ENCODE peak calls at places on chromosomes 5 and 9, in six cellular contexts. F is neural progenitor cell; T is breast epithelium; Z is aorta; E is adipocyte; G is CD8-positive, alpha-beta T cell. W is an unnamed sample.
A peak's percentile ranks its signal among the peaks of the same experiment; 100 is the strongest.

GRCh38 chr5:31021181-31021624 is 172.3 kb upstream of the CDH6 start:
- DNase-seq in E (peak; percentile 61), G (no peak), Z (no peak), F (no peak), T (no peak), W (no peak)

GRCh38 chr5:135221187-135221473 is 177.9 kb downstream of the MACROH2A1 start:
- DNase-seq in Z (no peak), G (no peak), E (no peak), F (no peak), T (no peak), W (no peak)

GRCh38 chr9:38138276-38138675 is 69.2 kb upstream of the SHB start:
- DNase-seq in G (no peak), Z (no peak), T (no peak), F (no peak), E (no peak), W (no peak)

GRCh38 chr9:18362901-18363685 is 110.9 kb upstream of the ADAMTSL1 start:
- DNase-seq in F (no peak), E (peak; percentile 70), G (no peak), Z (no peak), T (no peak), W (no peak)

GRCh38 chr9:88682431-88682831 is 147.5 kb downstream of the NXNL2 start:
- DNase-seq in T (no peak), Z (no peak), F (no peak), E (no peak), G (no peak), W (no peak)

GRCh38 chr5:39452846-39453245 is 28.1 kb upstream of the DAB2 start:
- DNase-seq in F (no peak), E (peak; percentile 66), Z (no peak), T (no peak), G (no peak), W (no peak)

GRCh38 chr9:33884856-33885701 is 68.1 kb downstream of the UBE2R2 start:
- DNase-seq in F (no peak), E (peak; percentile 50), G (no peak), Z (no peak), T (no peak), W (no peak)

GRCh38 chr9:70010015-70010414 is 33.6 kb upstream of the MAMDC2 start:
- DNase-seq in F (no peak), E (no peak), T (no peak), G (no peak), Z (no peak), W (no peak)

GRCh38 chr5:83306572-83307241 is 164.8 kb upstream of the VCAN start:
- DNase-seq in Z (peak; percentile 73), T (no peak), F (no peak), G (no peak), E (peak; percentile 94), W (no peak)

GRCh38 chr5:10600629-10601245 is 36.9 kb downstream of the ANKRD33B start:
- DNase-seq in T (no peak), E (no peak), F (no peak), G (no peak), Z (no peak), W (no peak)

GRCh38 chr5:66427043-66427442 is 169.2 kb upstream of the MAST4 start:
- DNase-seq in F (no peak), T (no peak), Z (no peak), G (no peak), E (no peak), W (no peak)

GRCh38 chr5:171483453-171484177 is 64.2 kb downstream of the FGF18 start:
- DNase-seq in Z (peak; percentile 93), T (no peak), F (no peak), E (no peak), G (no peak), W (no peak)

GRCh38 chr9:69379250-69379982 is 54.4 kb downstream of the ENTREP1 start:
- DNase-seq in F (no peak), T (no peak), G (no peak), Z (no peak), E (peak; percentile 34), W (no peak)

GRCh38 chr9:126752376-126752775 is 52.5 kb upstream of the ZBTB43 start:
- DNase-seq in F (no peak), E (no peak), T (no peak), G (no peak), Z (no peak), W (no peak)

GRCh38 chr5:88886756-88887741 is 4.1 kb upstream of the MEF2C start:
- DNase-seq in E (no peak), T (no peak), Z (peak; percentile 47), G (no peak), F (no peak), W (no peak)

GRCh38 chr9:12723409-12724028 is 30.3 kb downstream of the TYRP1 start:
- DNase-seq in F (no peak), E (peak; percentile 76), Z (no peak), T (no peak), G (no peak), W (no peak)

GRCh38 chr9:79763861-79764260 is 192.1 kb downstream of the TLE4 start:
- DNase-seq in E (no peak), T (no peak), G (no peak), F (no peak), Z (no peak), W (no peak)

GRCh38 chr5:90563161-90563560 is 4.6 kb downstream of the ADGRV1 start:
- DNase-seq in E (no peak), Z (no peak), T (no peak), G (no peak), F (no peak), W (no peak)

GRCh38 chr5:13567819-13568218 is 376.7 kb downstream of the DNAH5 start:
- DNase-seq in Z (no peak), T (no peak), F (no peak), G (no peak), E (peak; percentile 3), W (no peak)

GRCh38 chr5:142878638-142879037 is 108.5 kb downstream of the ARHGAP26 start:
- DNase-seq in T (no peak), F (no peak), G (no peak), E (no peak), Z (no peak), W (no peak)

GRCh38 chr5:113749334-113749733 is 235.8 kb downstream of the YTHDC2 start:
- DNase-seq in E (no peak), G (no peak), F (no peak), Z (no peak), T (no peak), W (no peak)

GRCh38 chr9:121811140-121811539 is 159.7 kb downstream of the DAB2IP start:
- DNase-seq in F (no peak), G (no peak), Z (no peak), T (no peak), E (no peak), W (no peak)

GRCh38 chr5:141507387-141508091 is 18.7 kb downstream of the PCDHGC5 start:
- DNase-seq in G (no peak), T (no peak), F (peak; percentile 47), E (peak; percentile 92), Z (peak; percentile 68), W (peak; percentile 96)

GRCh38 chr9:77649109-77649812 is 1.1 kb upstream of the GNA14 start:
- DNase-seq in Z (no peak), G (no peak), E (peak; percentile 36), T (no peak), F (no peak), W (no peak)

GRCh38 chr9:85505612-85506011 is 236.1 kb downstream of the AGTPBP1 start:
- DNase-seq in G (no peak), T (no peak), F (no peak), Z (no peak), E (no peak), W (peak; percentile 54)

GRCh38 chr9:98580956-98581355 is 127.8 kb downstream of the GABBR2 start:
- DNase-seq in T (no peak), F (no peak), Z (no peak), E (no peak), G (no peak), W (no peak)

GRCh38 chr5:33227247-33227646 is 213.5 kb upstream of the TARS1 start:
- DNase-seq in F (no peak), T (no peak), G (no peak), E (peak; percentile 7), Z (no peak), W (no peak)

GRCh38 chr5:24428345-24428744 is 216.4 kb downstream of the CDH10 start:
- DNase-seq in T (no peak), G (no peak), E (no peak), Z (no peak), F (no peak), W (no peak)

GRCh38 chr5:95900383-95900958 is 61.2 kb downstream of the ELL2 start:
- DNase-seq in G (no peak), Z (no peak), E (peak; percentile 88), F (no peak), T (no peak), W (no peak)

GRCh38 chr5:150142189-150142788 is 13.4 kb downstream of the PDGFRB start:
- DNase-seq in F (no peak), Z (no peak), T (no peak), E (no peak), G (no peak), W (no peak)
- H3K4me1 ChIP-seq in F (peaks cover 58% of the 10 kb centered on the region), Z (no peaks in the 10 kb centered on the region), T (peaks cover 11% of the 10 kb centered on the region), E (peaks cover 99% of the 10 kb centered on the region), G (no peaks in the 10 kb centered on the region), W (peaks cover 92% of the 10 kb centered on the region)

GRCh38 chr5:154523104-154523503 is 45.1 kb upstream of the HAND1 start:
- DNase-seq in E (no peak), T (no peak), Z (no peak), G (no peak), F (no peak), W (no peak)

GRCh38 chr5:154520861-154521453 is 42.9 kb upstream of the HAND1 start:
- DNase-seq in G (no peak), E (peak; percentile 34), Z (no peak), F (peak; percentile 90), T (no peak), W (no peak)

GRCh38 chr5:154522284-154522683 is 44.3 kb upstream of the HAND1 start:
- DNase-seq in T (no peak), G (no peak), F (no peak), E (no peak), Z (no peak), W (no peak)

GRCh38 chr5:154523704-154524103 is 45.7 kb upstream of the HAND1 start:
- DNase-seq in F (peak; percentile 29), G (no peak), E (peak; percentile 63), Z (no peak), T (no peak), W (no peak)

GRCh38 chr5:154521756-154522155 is 43.7 kb upstream of the HAND1 start:
- DNase-seq in G (no peak), F (peak; percentile 52), E (no peak), Z (no peak), T (no peak), W (no peak)
- H3K4me1 ChIP-seq in G (no peaks in the 10 kb centered on the region), F (peaks cover 19% of the 10 kb centered on the region), E (peaks cover 10% of the 10 kb centered on the region), Z (no peaks in the 10 kb centered on the region), T (no peaks in the 10 kb centered on the region), W (peaks cover 26% of the 10 kb centered on the region)

DNA sequence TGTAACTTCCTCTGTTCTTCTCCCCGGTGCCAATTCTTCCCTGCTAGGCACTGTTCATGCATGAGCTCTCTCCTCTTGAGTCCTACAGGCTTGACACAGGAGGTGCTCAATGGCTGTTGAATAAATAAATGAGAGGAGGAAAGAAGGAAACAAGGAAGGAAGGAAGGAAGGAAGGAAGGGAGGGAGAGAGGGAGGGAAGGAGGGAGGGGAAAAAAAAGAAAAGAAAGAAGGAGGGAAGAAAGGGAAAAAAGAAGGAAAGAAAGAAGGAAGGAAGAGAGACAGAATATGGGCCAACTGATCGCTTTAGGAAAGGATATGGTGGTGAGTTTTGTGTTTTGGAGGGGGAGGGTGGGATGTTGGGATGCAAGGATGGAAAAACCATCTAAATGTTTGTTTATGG is 6.4 kb downstream of the KCNMB1 start:
- DNase-seq in G (no peak), T (no peak), E (no peak), Z (no peak), F (no peak), W (no peak)
- H3K4me1 ChIP-seq in G (no peaks in the 10 kb centered on the region), T (no peaks in the 10 kb centered on the region), E (no peaks in the 10 kb centered on the region), Z (no peaks in the 10 kb centered on the region), F (peaks cover 8% of the 10 kb centered on the region), W (no peaks in the 10 kb centered on the region)

GRCh38 chr9:136623849-136624183 is 38.9 kb upstream of the EGFL7 start:
- DNase-seq in T (no peak), F (no peak), E (no peak), Z (no peak), G (no peak), W (no peak)
- H3K4me1 ChIP-seq in T (no peaks in the 10 kb centered on the region), F (peaks cover 20% of the 10 kb centered on the region), E (no peaks in the 10 kb centered on the region), Z (no peaks in the 10 kb centered on the region), G (peaks cover 10% of the 10 kb centered on the region), W (peaks cover 81% of the 10 kb centered on the region)